ENCODE peak calls at places on chromosome 6, in four cellular contexts. One of them, this sample, is unnamed.

GRCh38 chr6:169725270-169726048 is 1.2 kb upstream of the PHF10 start:
- DNase-seq in K562: peak
- DNase-seq in GM12891: no peak
- DNase-seq in HL-60: no peak
- DNase-seq in this sample: no peak

GRCh38 chr6:1604347-1604990 is 5.2 kb upstream of the FOXC1 start:
- DNase-seq in HL-60: no peak
- DNase-seq in K562: peak
- DNase-seq in GM12891: peak
- DNase-seq in this sample: no peak

GRCh38 chr6:134318396-134319281 is 727 bp upstream of the SGK1 start:
- DNase-seq in K562: no peak
- DNase-seq in HL-60: no peak
- DNase-seq in GM12891: no peak
- DNase-seq in this sample: no peak

GRCh38 chr6:50654155-50654554 is 59.2 kb upstream of the TFAP2D start:
- DNase-seq in K562: no peak
- DNase-seq in GM12891: no peak
- DNase-seq in HL-60: no peak
- DNase-seq in this sample: no peak

GRCh38 chr6:35240838-35241801 is 18.4 kb upstream of the ZNF76 start:
- DNase-seq in GM12891: peak
- DNase-seq in K562: peak
- DNase-seq in HL-60: peak
- DNase-seq in this sample: no peak

GRCh38 chr6:143700684-143701342 is 23.0 kb downstream of the PHACTR2 start:
- DNase-seq in K562: no peak
- DNase-seq in HL-60: no peak
- DNase-seq in GM12891: no peak
- DNase-seq in this sample: no peak

GRCh38 chr6:44250718-44251123 is 3.8 kb downstream of the HSP90AB1 start:
- DNase-seq in HL-60: no peak
- DNase-seq in GM12891: no peak
- DNase-seq in K562: no peak
- DNase-seq in this sample: no peak

GRCh38 chr6:43699564-43700186 is 12.1 kb upstream of the MRPS18A start:
- DNase-seq in HL-60: no peak
- DNase-seq in GM12891: no peak
- DNase-seq in K562: no peak
- DNase-seq in this sample: no peak

GRCh38 chr6:42047790-42048405 is 2.4 kb upstream of the TAF8 start:
- DNase-seq in GM12891: no peak
- DNase-seq in K562: no peak
- DNase-seq in HL-60: no peak
- DNase-seq in this sample: no peak

GRCh38 chr6:743320-744096 is 50.6 kb upstream of the EXOC2 start:
- DNase-seq in K562: no peak
- DNase-seq in HL-60: no peak
- DNase-seq in GM12891: no peak
- DNase-seq in this sample: no peak

GRCh38 chr6:152089992-152090391 is 282.5 kb downstream of the ESR1 start:
- DNase-seq in K562: no peak
- DNase-seq in HL-60: no peak
- DNase-seq in GM12891: no peak
- DNase-seq in this sample: no peak

GRCh38 chr6:15586528-15586927 is 76.3 kb downstream of the DTNBP1 start:
- DNase-seq in K562: no peak
- DNase-seq in GM12891: no peak
- DNase-seq in HL-60: no peak
- DNase-seq in this sample: no peak

GRCh38 chr6:88532241-88532860 is 366.2 kb upstream of the CNR1 start:
- DNase-seq in GM12891: no peak
- DNase-seq in K562: no peak
- DNase-seq in HL-60: no peak
- DNase-seq in this sample: no peak

GRCh38 chr6:147559016-147559415 is 50.5 kb downstream of the SAMD5 start:
- DNase-seq in K562: no peak
- DNase-seq in HL-60: no peak
- DNase-seq in GM12891: no peak
- DNase-seq in this sample: no peak

GRCh38 chr6:67812693-67813092 is 822.4 kb upstream of the ADGRB3 start:
- DNase-seq in HL-60: no peak
- DNase-seq in GM12891: no peak
- DNase-seq in K562: no peak
- DNase-seq in this sample: no peak

GRCh38 chr6:72619883-72620696 is 1.8 kb upstream of the KCNQ5 start:
- DNase-seq in HL-60: no peak
- DNase-seq in K562: peak
- DNase-seq in GM12891: peak
- DNase-seq in this sample: peak

GRCh38 chr6:16150098-16150497 is 21.2 kb downstream of the MYLIP start:
- DNase-seq in K562: no peak
- DNase-seq in HL-60: no peak
- DNase-seq in GM12891: no peak
- DNase-seq in this sample: no peak

GRCh38 chr6:63556369-63556768 is 15.9 kb upstream of the LOC128125822 start:
- DNase-seq in HL-60: no peak
- DNase-seq in GM12891: no peak
- DNase-seq in K562: no peak
- DNase-seq in this sample: no peak

DNA sequence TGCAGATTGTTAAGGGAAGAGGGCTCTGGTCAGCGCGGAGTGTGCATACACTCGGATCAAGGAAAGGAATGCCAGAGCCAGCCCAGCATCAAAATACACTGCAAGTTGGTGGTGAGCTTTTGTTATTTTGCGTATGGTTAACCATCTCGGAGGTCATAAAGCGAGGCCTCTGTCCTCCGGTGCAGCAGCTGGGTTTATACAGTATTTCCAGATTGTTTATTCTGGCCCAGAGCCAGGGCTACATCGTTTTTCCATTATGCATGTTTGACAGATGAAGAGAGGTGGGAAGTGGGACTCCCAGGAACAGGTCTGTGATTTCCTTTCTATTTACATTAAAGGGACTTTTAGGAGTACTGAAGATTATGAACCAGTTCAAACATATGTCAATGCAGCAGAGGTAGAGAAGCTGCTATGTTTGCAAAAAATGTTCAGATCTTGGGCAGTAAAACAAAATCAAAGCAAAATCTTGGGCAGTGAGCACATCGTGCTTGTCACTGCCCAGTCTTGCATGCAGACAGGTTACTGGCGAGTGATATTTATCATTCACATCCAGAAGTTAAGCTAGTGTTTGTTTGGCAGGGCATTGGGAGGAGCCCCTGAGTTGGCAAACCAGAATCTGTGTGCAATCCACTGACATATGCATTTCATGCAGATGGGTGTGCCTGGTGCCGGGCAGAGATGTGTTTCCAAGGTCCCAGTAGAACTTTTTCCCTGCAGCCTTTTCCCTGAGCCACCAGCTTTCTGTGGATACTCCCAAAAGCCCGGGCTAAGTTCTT is 256.3 kb upstream of the TAB2 start:
- DNase-seq in HL-60: no peak
- DNase-seq in K562: no peak
- DNase-seq in GM12891: no peak
- DNase-seq in this sample: no peak
- TF ChIP-seq SPI1 in HL-60: no peak
- TF ChIP-seq SPI1 in K562: no peak
- TF ChIP-seq SPI1 in GM12891: no peak
- TF ChIP-seq SPI1 in this sample: no peak

DNA sequence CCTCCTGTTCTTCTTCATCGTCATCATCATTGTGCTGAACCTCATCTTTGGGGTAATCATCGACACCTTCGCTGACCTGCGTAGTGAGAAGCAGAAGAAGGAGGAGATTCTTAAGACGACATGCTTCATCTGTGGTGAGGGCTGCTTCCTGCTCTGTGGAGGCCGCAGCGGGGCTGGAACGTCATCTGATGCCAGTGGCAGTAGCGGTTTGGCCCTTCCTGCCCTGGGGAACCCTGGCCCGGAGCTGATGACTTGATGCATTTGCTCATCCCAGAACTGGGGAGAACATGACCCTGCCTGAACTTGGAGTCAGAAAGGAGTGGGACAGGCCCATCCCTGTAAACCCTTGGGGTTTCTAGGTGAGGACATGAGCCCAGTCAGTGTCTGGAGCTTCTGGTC is 18.7 kb downstream of the UQCC2 start:
- DNase-seq in GM12891: no peak
- DNase-seq in K562: no peak
- DNase-seq in HL-60: peak
- DNase-seq in this sample: no peak
- TF ChIP-seq POLR2AphosphoS5 in GM12891: no peak
- TF ChIP-seq POLR2AphosphoS5 in K562: no peak
- TF ChIP-seq POLR2AphosphoS5 in HL-60: peak
- TF ChIP-seq POLR2AphosphoS5 in this sample: no peak

DNA sequence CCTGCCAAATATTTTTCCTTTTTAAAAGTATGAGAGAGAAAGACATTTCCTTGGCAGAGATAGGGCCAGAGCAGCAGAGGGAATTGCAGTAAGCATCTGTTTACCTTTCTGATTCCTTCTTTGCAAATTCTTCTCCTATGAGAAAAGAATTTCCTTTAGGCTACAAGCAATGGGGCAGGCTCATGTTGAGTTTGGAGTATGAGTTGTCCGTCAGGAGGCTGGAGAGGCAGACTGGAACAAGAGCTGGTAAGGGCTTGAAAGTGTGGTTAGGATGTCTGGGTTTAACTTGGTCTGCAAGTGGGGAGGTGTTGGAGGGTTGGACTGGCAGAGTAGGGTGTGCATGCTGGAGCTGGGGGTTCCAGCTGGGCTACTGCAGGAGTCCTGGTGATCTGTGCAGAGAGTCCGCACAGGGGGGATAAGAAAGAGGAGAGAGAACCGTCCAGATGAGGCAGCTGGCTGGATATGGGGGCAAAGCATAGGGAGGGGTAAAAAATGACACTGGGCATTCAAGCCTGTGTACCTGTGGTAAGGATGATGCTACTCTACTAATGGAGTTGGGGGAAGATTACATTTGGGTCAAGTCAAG is 19.7 kb downstream of the TIAM2 start:
- DNase-seq in HL-60: no peak
- DNase-seq in K562: no peak
- DNase-seq in GM12891: no peak
- DNase-seq in this sample: no peak
- TF ChIP-seq SPI1 in HL-60: no peak
- TF ChIP-seq SPI1 in K562: no peak
- TF ChIP-seq SPI1 in GM12891: no peak
- TF ChIP-seq SPI1 in this sample: no peak

GRCh38 chr6:98054453-98054852 is 771.4 kb upstream of the MMS22L start:
- DNase-seq in HL-60: no peak
- DNase-seq in K562: no peak
- DNase-seq in GM12891: no peak
- DNase-seq in this sample: no peak
- TF ChIP-seq POLR2AphosphoS5 in HL-60: no peak
- TF ChIP-seq POLR2AphosphoS5 in K562: no peak
- TF ChIP-seq POLR2AphosphoS5 in GM12891: no peak
- TF ChIP-seq POLR2AphosphoS5 in this sample: no peak

GRCh38 chr6:150895898-150896632 is 30.6 kb downstream of the MTHFD1L start:
- DNase-seq in K562: no peak
- DNase-seq in HL-60: no peak
- DNase-seq in GM12891: no peak
- DNase-seq in this sample: no peak

GRCh38 chr6:150897400-150897943 is 32.0 kb downstream of the MTHFD1L start:
- DNase-seq in K562: no peak
- DNase-seq in HL-60: no peak
- DNase-seq in GM12891: no peak
- DNase-seq in this sample: peak

GRCh38 chr6:150894191-150894744 is 28.8 kb downstream of the MTHFD1L start:
- DNase-seq in HL-60: no peak
- DNase-seq in GM12891: no peak
- DNase-seq in K562: no peak
- DNase-seq in this sample: no peak

GRCh38 chr6:150891886-150892485 is 26.5 kb downstream of the MTHFD1L start:
- DNase-seq in GM12891: no peak
- DNase-seq in K562: peak
- DNase-seq in HL-60: peak
- DNase-seq in this sample: peak

DNA sequence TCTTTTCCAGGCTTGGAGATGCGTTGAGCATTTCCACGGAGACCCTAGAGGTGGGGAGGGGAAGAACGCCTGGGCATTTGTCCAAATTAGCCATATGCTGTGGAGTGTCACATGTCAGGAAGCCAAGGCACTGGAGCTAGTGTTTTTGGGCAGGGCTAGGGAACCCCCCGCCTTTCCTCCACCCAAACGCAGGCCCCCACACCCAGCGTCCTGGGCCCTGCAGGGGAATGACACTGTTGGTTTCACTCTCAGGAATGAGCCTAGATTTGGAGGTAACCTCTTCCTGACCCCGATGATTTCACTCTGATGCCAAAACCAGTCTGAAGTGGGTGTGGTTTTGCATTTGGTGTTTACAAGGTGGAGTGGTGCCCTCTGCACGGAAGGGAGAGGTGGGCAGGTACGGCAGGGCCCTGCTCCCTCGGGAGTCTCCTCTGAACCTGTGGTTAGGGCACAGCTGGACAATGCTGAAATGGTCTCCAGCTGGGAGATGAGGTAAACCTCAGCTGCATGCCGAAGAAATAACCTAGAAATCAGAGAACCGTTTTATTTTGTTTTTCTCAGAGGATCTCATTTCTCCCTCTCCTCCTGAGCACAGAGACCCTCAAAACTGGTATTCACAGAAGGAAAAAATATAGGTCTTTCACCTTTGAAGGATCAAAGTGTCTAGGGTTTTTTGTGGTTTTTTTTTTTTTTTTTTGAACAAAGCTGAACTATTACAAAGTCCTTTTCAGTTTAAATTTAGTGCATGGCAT is 29.6 kb downstream of the MTHFD1L start:
- DNase-seq in K562: no peak
- DNase-seq in HL-60: no peak
- DNase-seq in GM12891: no peak
- DNase-seq in this sample: peak
- TF ChIP-seq SPI1 in K562: no peak
- TF ChIP-seq SPI1 in HL-60: no peak
- TF ChIP-seq SPI1 in GM12891: no peak
- TF ChIP-seq SPI1 in this sample: no peak

DNA sequence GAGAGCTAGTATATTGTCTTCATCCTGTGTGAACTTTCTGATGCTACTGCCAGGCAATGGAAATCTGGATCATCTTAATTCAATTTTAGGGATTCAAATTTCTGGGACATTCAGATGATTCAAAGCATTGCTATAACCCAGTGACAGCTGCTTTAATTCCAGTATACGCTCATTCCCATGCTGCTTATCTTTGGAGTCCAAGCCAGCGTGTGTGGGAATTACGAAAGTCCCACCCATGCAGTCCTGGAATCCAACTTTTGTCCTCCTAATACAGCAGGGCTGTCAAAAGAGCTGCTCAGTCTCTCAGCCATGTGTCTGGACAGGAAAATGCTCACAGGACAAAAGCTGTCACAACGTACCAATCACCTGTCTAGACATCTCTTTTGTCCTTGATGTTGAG is 219.8 kb downstream of the LAMA2 start:
- DNase-seq in HL-60: no peak
- DNase-seq in GM12891: no peak
- DNase-seq in K562: no peak
- DNase-seq in this sample: no peak
- TF ChIP-seq POLR2AphosphoS5 in HL-60: no peak
- TF ChIP-seq POLR2AphosphoS5 in GM12891: no peak
- TF ChIP-seq POLR2AphosphoS5 in K562: no peak
- TF ChIP-seq POLR2AphosphoS5 in this sample: no peak

This sample was measured in GM12878.